ENCODE peak calls at places on chromosome 18, in six cellular contexts. E is skeletal muscle cell, Q is OCI-LY7, M is KBM-7, A is HCEC 1CT, W is ELF-1. J is an unnamed sample.

GRCh38 chr18:42156266-42156665 is 201.2 kb downstream of the PIK3C3 start:
- DNase-seq in E (no peak), Q (no peak), M (no peak), A (no peak), W (no peak), J (no peak)

GRCh38 chr18:3074094-3074493 is 61.1 kb upstream of the LPIN2 start:
- DNase-seq in E (no peak), Q (no peak), M (no peak), A (no peak), W (no peak), J (no peak)

GRCh38 chr18:48824231-48824970 is 126.4 kb downstream of the SMAD7 start:
- DNase-seq in E (no peak), Q (no peak), M (no peak), A (no peak), W (no peak), J (no peak)

GRCh38 chr18:26549486-26550435 is 1.4 kb upstream of the KCTD1 start:
- DNase-seq in E (no peak), Q (peak), M (peak), A (peak), W (peak), J (peak)

GRCh38 chr18:51074605-51075004 is 44.6 kb downstream of the SMAD4 start:
- DNase-seq in E (no peak), Q (peak), M (peak), A (no peak), W (no peak), J (no peak)

GRCh38 chr18:47996091-47996541 is 65.7 kb upstream of the SMAD2 start:
- DNase-seq in E (no peak), Q (no peak), M (no peak), A (no peak), W (peak), J (peak)

GRCh38 chr18:11669271-11669947 is 19.7 kb upstream of the GNAL start:
- DNase-seq in E (no peak), Q (no peak), M (no peak), A (no peak), W (no peak), J (no peak)

GRCh38 chr18:11310476-11311086 is 161.2 kb upstream of the PIEZO2 start:
- DNase-seq in E (no peak), Q (peak), M (peak), A (peak), W (peak), J (peak)

GRCh38 chr18:59041819-59042476 is 97.7 kb upstream of the SEC11C start:
- DNase-seq in E (no peak), Q (no peak), M (no peak), A (no peak), W (no peak), J (no peak)

GRCh38 chr18:8890957-8891464 is 185.7 kb downstream of the MTCL1 start:
- DNase-seq in E (peak), Q (no peak), M (no peak), A (peak), W (peak), J (peak)

GRCh38 chr18:70221156-70221910 is 15.8 kb upstream of the RTTN start:
- DNase-seq in E (no peak), Q (no peak), M (no peak), A (no peak), W (peak), J (no peak)

GRCh38 chr18:26863122-26863879 is 2.2 kb downstream of the AQP4 start:
- DNase-seq in E (no peak), Q (no peak), M (no peak), A (no peak), W (peak), J (no peak)

GRCh38 chr18:77059294-77059916 is 73.2 kb downstream of the MBP start:
- DNase-seq in E (no peak), Q (peak), M (peak), A (peak), W (peak), J (peak)

GRCh38 chr18:39835303-39836030 is 2119.6 kb upstream of the PIK3C3 start:
- DNase-seq in E (no peak), Q (no peak), M (no peak), A (no peak), W (no peak), J (peak)

GRCh38 chr18:31555971-31556747 is 35.5 kb upstream of the TTR start:
- DNase-seq in E (peak), Q (peak), M (peak), A (peak), W (peak), J (peak)

GRCh38 chr18:13725566-13726227 is 661 bp downstream of the FAM210A start:
- DNase-seq in E (no peak), Q (no peak), M (no peak), A (peak), W (no peak), J (peak)

GRCh38 chr18:2545155-2545554 is 26.1 kb downstream of the METTL4 start:
- DNase-seq in E (no peak), Q (no peak), M (no peak), A (no peak), W (no peak), J (no peak)

GRCh38 chr18:76380791-76381405 is 114.1 kb downstream of the ZNF516 start:
- DNase-seq in E (no peak), Q (peak), M (no peak), A (no peak), W (peak), J (no peak)

GRCh38 chr18:49886891-49887764 is 73.8 kb upstream of the ACAA2 start:
- DNase-seq in E (no peak), Q (no peak), M (no peak), A (no peak), W (no peak), J (no peak)

GRCh38 chr18:21386523-21387240 is 144.7 kb downstream of the GREB1L start:
- DNase-seq in E (no peak), Q (no peak), M (no peak), A (no peak), W (peak), J (no peak)

J was measured in RPMI7951.